ENCODE peak calls at places on chromosomes 16 and 17, in four cellular contexts. Q is choroid plexus epithelial cell; W is effector memory CD8-positive, alpha-beta T cell; U is head of caudate nucleus. J is an unnamed sample.

GRCh38 chr16:69482410-69482951 is 58.1 kb downstream of the CYB5B start:
- DNase-seq in U (no peak), Q (peak; percentile 58), W (no peak), J (no peak)

GRCh38 chr17:1493291-1493980 is 950 bp upstream of the MYO1C start:
- DNase-seq in W (no peak), Q (no peak), U (no peak), J (no peak)

GRCh38 chr17:41655611-41656111 is 31.3 kb upstream of the KRT17 start:
- DNase-seq in W (no peak), U (no peak), Q (no peak), J (peak; percentile 55)

GRCh38 chr16:55809386-55809785 is 23.5 kb downstream of the CES1 start:
- DNase-seq in U (no peak), Q (no peak), W (no peak), J (no peak)

GRCh38 chr16:79431923-79432322 is 168.6 kb downstream of the MAF start:
- DNase-seq in U (no peak), W (no peak), Q (no peak), J (no peak)

GRCh38 chr16:21713549-21714368 is 50.0 kb downstream of the OTOA start:
- DNase-seq in Q (no peak), U (no peak), W (no peak), J (no peak)

GRCh38 chr17:10316986-10317834 is 55.6 kb downstream of the MYH13 start:
- DNase-seq in Q (peak; percentile 28), W (peak; percentile 23), U (peak; percentile 66), J (peak; percentile 70)

GRCh38 chr17:44044092-44044491 is 22.4 kb downstream of the LSM12 start:
- DNase-seq in Q (no peak), U (no peak), W (no peak), J (no peak)

GRCh38 chr17:37570527-37571093 is 38.6 kb downstream of the SYNRG start:
- DNase-seq in Q (peak; percentile 62), U (peak; percentile 14), W (no peak), J (peak; percentile 82)

GRCh38 chr16:51538707-51539604 is 387.9 kb upstream of the SALL1 start:
- DNase-seq in W (no peak), U (no peak), Q (peak; percentile 89), J (peak; percentile 51)

GRCh38 chr17:57724038-57724728 is 20.9 kb downstream of the CCDC182 start:
- DNase-seq in W (no peak), U (no peak), Q (peak; percentile 5), J (peak; percentile 31)

GRCh38 chr17:31248986-31249385 is 48.1 kb downstream of the OMG start:
- DNase-seq in W (no peak), U (no peak), Q (peak; percentile 69), J (no peak)

J was measured in iPS-NIHi11.